ENCODE peak calls at places on chromosomes 13 and 19, in four cellular contexts. One of them, this sample, is unnamed.

GRCh38 chr13:22154041-22154440 is 483.2 kb downstream of the FGF9 start:
- DNase-seq in brain microvascular endothelial cell: no peak
- DNase-seq in nephron progenitor cell: no peak
- DNase-seq in breast epithelium: no peak
- DNase-seq in this sample: no peak

GRCh38 chr19:43936219-43936618 is 1.1 kb upstream of the ZNF45 start:
- DNase-seq in brain microvascular endothelial cell: no peak
- DNase-seq in nephron progenitor cell: no peak
- DNase-seq in breast epithelium: no peak
- DNase-seq in this sample: no peak

GRCh38 chr19:19860756-19861390 is 4.8 kb upstream of the ZNF253 start:
- DNase-seq in brain microvascular endothelial cell: no peak
- DNase-seq in nephron progenitor cell: no peak
- DNase-seq in breast epithelium: peak
- DNase-seq in this sample: peak

GRCh38 chr13:95915102-95915501 is 138.1 kb downstream of the UGGT2 start:
- DNase-seq in brain microvascular endothelial cell: no peak
- DNase-seq in nephron progenitor cell: no peak
- DNase-seq in breast epithelium: no peak
- DNase-seq in this sample: no peak

GRCh38 chr13:98576963-98577822 is at the start of gene STK24:
- DNase-seq in brain microvascular endothelial cell: peak
- DNase-seq in nephron progenitor cell: peak
- DNase-seq in breast epithelium: peak
- DNase-seq in this sample: peak

GRCh38 chr13:91242652-91243051 is 104.8 kb upstream of the MIR17HG start:
- DNase-seq in brain microvascular endothelial cell: no peak
- DNase-seq in nephron progenitor cell: no peak
- DNase-seq in breast epithelium: no peak
- DNase-seq in this sample: no peak

GRCh38 chr19:19649580-19649995 is 6.1 kb upstream of the GMIP start:
- DNase-seq in brain microvascular endothelial cell: no peak
- DNase-seq in nephron progenitor cell: no peak
- DNase-seq in breast epithelium: no peak
- DNase-seq in this sample: no peak

GRCh38 chr13:29954082-29955043 is 103.9 kb upstream of the UBL3 start:
- DNase-seq in brain microvascular endothelial cell: no peak
- DNase-seq in nephron progenitor cell: no peak
- DNase-seq in breast epithelium: no peak
- DNase-seq in this sample: no peak

GRCh38 chr13:49053215-49053614 is 77.5 kb downstream of the FNDC3A start:
- DNase-seq in brain microvascular endothelial cell: no peak
- DNase-seq in nephron progenitor cell: no peak
- DNase-seq in breast epithelium: no peak
- DNase-seq in this sample: no peak

GRCh38 chr19:31415322-31415721 is 66.1 kb upstream of the TSHZ3 start:
- DNase-seq in brain microvascular endothelial cell: no peak
- DNase-seq in nephron progenitor cell: no peak
- DNase-seq in breast epithelium: no peak
- DNase-seq in this sample: no peak

GRCh38 chr19:21751379-21751778 is 16.0 kb downstream of the ZNF100 start:
- DNase-seq in brain microvascular endothelial cell: peak
- DNase-seq in nephron progenitor cell: no peak
- DNase-seq in breast epithelium: no peak
- DNase-seq in this sample: no peak

GRCh38 chr19:16462757-16463250 is 9.0 kb downstream of the EPS15L1 start:
- DNase-seq in brain microvascular endothelial cell: no peak
- DNase-seq in nephron progenitor cell: no peak
- DNase-seq in breast epithelium: no peak
- DNase-seq in this sample: no peak

GRCh38 chr13:97429681-97430081 is 4.3 kb upstream of the RAP2A start:
- DNase-seq in brain microvascular endothelial cell: no peak
- DNase-seq in nephron progenitor cell: no peak
- DNase-seq in breast epithelium: no peak
- DNase-seq in this sample: no peak

GRCh38 chr19:15702590-15702930 is 25.3 kb upstream of the OR10H2 start:
- DNase-seq in brain microvascular endothelial cell: no peak
- DNase-seq in nephron progenitor cell: no peak
- DNase-seq in breast epithelium: peak
- DNase-seq in this sample: no peak

GRCh38 chr13:95226932-95227718 is 74.1 kb downstream of the ABCC4 start:
- DNase-seq in brain microvascular endothelial cell: no peak
- DNase-seq in nephron progenitor cell: no peak
- DNase-seq in breast epithelium: no peak
- DNase-seq in this sample: no peak

GRCh38 chr13:45220403-45220802 is 19.6 kb upstream of the KCTD4 start:
- DNase-seq in brain microvascular endothelial cell: no peak
- DNase-seq in nephron progenitor cell: no peak
- DNase-seq in breast epithelium: no peak
- DNase-seq in this sample: no peak

GRCh38 chr13:80979035-80979641 is 638.2 kb upstream of the SPRY2 start:
- DNase-seq in brain microvascular endothelial cell: peak
- DNase-seq in nephron progenitor cell: peak
- DNase-seq in breast epithelium: no peak
- DNase-seq in this sample: peak

GRCh38 chr13:21079761-21080730 is 18.7 kb upstream of the LATS2 start:
- DNase-seq in brain microvascular endothelial cell: peak
- DNase-seq in nephron progenitor cell: no peak
- DNase-seq in breast epithelium: no peak
- DNase-seq in this sample: no peak

GRCh38 chr19:33039108-33039599 is 25.5 kb downstream of the RHPN2 start:
- DNase-seq in brain microvascular endothelial cell: no peak
- DNase-seq in nephron progenitor cell: no peak
- DNase-seq in breast epithelium: no peak
- DNase-seq in this sample: no peak

GRCh38 chr13:93522486-93522885 is 295.9 kb downstream of the GPC6 start:
- DNase-seq in brain microvascular endothelial cell: peak
- DNase-seq in nephron progenitor cell: no peak
- DNase-seq in breast epithelium: no peak
- DNase-seq in this sample: no peak

GRCh38 chr13:43122706-43123268 is 99.4 kb downstream of the DNAJC15 start:
- DNase-seq in brain microvascular endothelial cell: no peak
- DNase-seq in nephron progenitor cell: no peak
- DNase-seq in breast epithelium: no peak
- DNase-seq in this sample: no peak

GRCh38 chr13:71339736-71340135 is 527.3 kb downstream of the DACH1 start:
- DNase-seq in brain microvascular endothelial cell: no peak
- DNase-seq in nephron progenitor cell: no peak
- DNase-seq in breast epithelium: no peak
- DNase-seq in this sample: no peak

This sample was measured in H9.